ENCODE peak calls at places on chromosome X, in six cellular contexts. One of them, this sample, is unnamed.

GRCh38 chrX:18973527-18974192 is 10.3 kb downstream of the PHKA2 start:
- DNase-seq in amniotic stem cell: no peak
- DNase-seq in renal cortical epithelial cell: peak
- DNase-seq in activated naive CD4-positive, alpha-beta T cell treated with anti-CD3 and anti-CD28 coated beads for 36 hours: no peak
- DNase-seq in stimulated activated CD8-positive, alpha-beta memory T cell treated with anti-CD3 and anti-CD28 coated beads, Interleukin-15, amount 100 ng/mL, for 4 hours: no peak
- DNase-seq in left ventricle myocardium inferior: no peak
- DNase-seq in this sample: peak

GRCh38 chrX:6021316-6022091 is 207.2 kb downstream of the NLGN4X start:
- DNase-seq in amniotic stem cell: no peak
- DNase-seq in renal cortical epithelial cell: peak
- DNase-seq in activated naive CD4-positive, alpha-beta T cell treated with anti-CD3 and anti-CD28 coated beads for 36 hours: peak
- DNase-seq in stimulated activated CD8-positive, alpha-beta memory T cell treated with anti-CD3 and anti-CD28 coated beads, Interleukin-15, amount 100 ng/mL, for 4 hours: no peak
- DNase-seq in left ventricle myocardium inferior: no peak
- DNase-seq in this sample: peak

GRCh38 chrX:53223955-53224859 is 800 bp downstream of the KDM5C start:
- DNase-seq in amniotic stem cell: peak
- DNase-seq in renal cortical epithelial cell: peak
- DNase-seq in activated naive CD4-positive, alpha-beta T cell treated with anti-CD3 and anti-CD28 coated beads for 36 hours: peak
- DNase-seq in stimulated activated CD8-positive, alpha-beta memory T cell treated with anti-CD3 and anti-CD28 coated beads, Interleukin-15, amount 100 ng/mL, for 4 hours: no peak
- DNase-seq in left ventricle myocardium inferior: no peak
- DNase-seq in this sample: peak

GRCh38 chrX:17553451-17553850 is 178.5 kb downstream of the NHS start:
- DNase-seq in amniotic stem cell: no peak
- DNase-seq in renal cortical epithelial cell: peak
- DNase-seq in activated naive CD4-positive, alpha-beta T cell treated with anti-CD3 and anti-CD28 coated beads for 36 hours: no peak
- DNase-seq in stimulated activated CD8-positive, alpha-beta memory T cell treated with anti-CD3 and anti-CD28 coated beads, Interleukin-15, amount 100 ng/mL, for 4 hours: no peak
- DNase-seq in left ventricle myocardium inferior: no peak
- DNase-seq in this sample: peak

GRCh38 chrX:50852524-50852923 is 38.5 kb upstream of the SHROOM4 start:
- DNase-seq in amniotic stem cell: no peak
- DNase-seq in renal cortical epithelial cell: no peak
- DNase-seq in activated naive CD4-positive, alpha-beta T cell treated with anti-CD3 and anti-CD28 coated beads for 36 hours: no peak
- DNase-seq in stimulated activated CD8-positive, alpha-beta memory T cell treated with anti-CD3 and anti-CD28 coated beads, Interleukin-15, amount 100 ng/mL, for 4 hours: no peak
- DNase-seq in left ventricle myocardium inferior: no peak
- DNase-seq in this sample: no peak

GRCh38 chrX:97639526-97639925 is 755.8 kb downstream of the RPA4 start:
- DNase-seq in amniotic stem cell: no peak
- DNase-seq in renal cortical epithelial cell: no peak
- DNase-seq in activated naive CD4-positive, alpha-beta T cell treated with anti-CD3 and anti-CD28 coated beads for 36 hours: peak
- DNase-seq in stimulated activated CD8-positive, alpha-beta memory T cell treated with anti-CD3 and anti-CD28 coated beads, Interleukin-15, amount 100 ng/mL, for 4 hours: no peak
- DNase-seq in left ventricle myocardium inferior: no peak
- DNase-seq in this sample: no peak

GRCh38 chrX:54826598-54826997 is 19.1 kb downstream of the MAGED2 start:
- DNase-seq in amniotic stem cell: no peak
- DNase-seq in renal cortical epithelial cell: no peak
- DNase-seq in activated naive CD4-positive, alpha-beta T cell treated with anti-CD3 and anti-CD28 coated beads for 36 hours: no peak
- DNase-seq in stimulated activated CD8-positive, alpha-beta memory T cell treated with anti-CD3 and anti-CD28 coated beads, Interleukin-15, amount 100 ng/mL, for 4 hours: no peak
- DNase-seq in left ventricle myocardium inferior: no peak
- DNase-seq in this sample: no peak

GRCh38 chrX:132957211-132958085 is 981 bp downstream of the HS6ST2 start:
- DNase-seq in amniotic stem cell: no peak
- DNase-seq in renal cortical epithelial cell: no peak
- DNase-seq in activated naive CD4-positive, alpha-beta T cell treated with anti-CD3 and anti-CD28 coated beads for 36 hours: peak
- DNase-seq in stimulated activated CD8-positive, alpha-beta memory T cell treated with anti-CD3 and anti-CD28 coated beads, Interleukin-15, amount 100 ng/mL, for 4 hours: no peak
- DNase-seq in left ventricle myocardium inferior: no peak
- DNase-seq in this sample: no peak

GRCh38 chrX:133741303-133741702 is 244.1 kb downstream of the GPC3 start:
- DNase-seq in amniotic stem cell: no peak
- DNase-seq in renal cortical epithelial cell: no peak
- DNase-seq in activated naive CD4-positive, alpha-beta T cell treated with anti-CD3 and anti-CD28 coated beads for 36 hours: no peak
- DNase-seq in stimulated activated CD8-positive, alpha-beta memory T cell treated with anti-CD3 and anti-CD28 coated beads, Interleukin-15, amount 100 ng/mL, for 4 hours: no peak
- DNase-seq in left ventricle myocardium inferior: no peak
- DNase-seq in this sample: no peak

GRCh38 chrX:49910344-49910743 is 12.1 kb upstream of the CLCN5 start:
- DNase-seq in amniotic stem cell: no peak
- DNase-seq in renal cortical epithelial cell: no peak
- DNase-seq in activated naive CD4-positive, alpha-beta T cell treated with anti-CD3 and anti-CD28 coated beads for 36 hours: peak
- DNase-seq in stimulated activated CD8-positive, alpha-beta memory T cell treated with anti-CD3 and anti-CD28 coated beads, Interleukin-15, amount 100 ng/mL, for 4 hours: no peak
- DNase-seq in left ventricle myocardium inferior: no peak
- DNase-seq in this sample: no peak

GRCh38 chrX:138908577-138908976 is 197.1 kb upstream of the FGF13 start:
- DNase-seq in amniotic stem cell: no peak
- DNase-seq in renal cortical epithelial cell: peak
- DNase-seq in activated naive CD4-positive, alpha-beta T cell treated with anti-CD3 and anti-CD28 coated beads for 36 hours: no peak
- DNase-seq in stimulated activated CD8-positive, alpha-beta memory T cell treated with anti-CD3 and anti-CD28 coated beads, Interleukin-15, amount 100 ng/mL, for 4 hours: no peak
- DNase-seq in left ventricle myocardium inferior: no peak
- DNase-seq in this sample: no peak

GRCh38 chrX:126238220-126238619 is 72.1 kb upstream of the DCAF12L2 start:
- DNase-seq in amniotic stem cell: no peak
- DNase-seq in renal cortical epithelial cell: no peak
- DNase-seq in activated naive CD4-positive, alpha-beta T cell treated with anti-CD3 and anti-CD28 coated beads for 36 hours: no peak
- DNase-seq in stimulated activated CD8-positive, alpha-beta memory T cell treated with anti-CD3 and anti-CD28 coated beads, Interleukin-15, amount 100 ng/mL, for 4 hours: no peak
- DNase-seq in left ventricle myocardium inferior: no peak
- DNase-seq in this sample: no peak

GRCh38 chrX:130176354-130176776 is 4.6 kb downstream of the RAB33A start:
- DNase-seq in amniotic stem cell: no peak
- DNase-seq in renal cortical epithelial cell: peak
- DNase-seq in activated naive CD4-positive, alpha-beta T cell treated with anti-CD3 and anti-CD28 coated beads for 36 hours: no peak
- DNase-seq in stimulated activated CD8-positive, alpha-beta memory T cell treated with anti-CD3 and anti-CD28 coated beads, Interleukin-15, amount 100 ng/mL, for 4 hours: no peak
- DNase-seq in left ventricle myocardium inferior: no peak
- DNase-seq in this sample: no peak

GRCh38 chrX:29478336-29479069 is 736.9 kb upstream of the MAGEB2 start:
- DNase-seq in amniotic stem cell: no peak
- DNase-seq in renal cortical epithelial cell: peak
- DNase-seq in activated naive CD4-positive, alpha-beta T cell treated with anti-CD3 and anti-CD28 coated beads for 36 hours: peak
- DNase-seq in stimulated activated CD8-positive, alpha-beta memory T cell treated with anti-CD3 and anti-CD28 coated beads, Interleukin-15, amount 100 ng/mL, for 4 hours: no peak
- DNase-seq in left ventricle myocardium inferior: no peak
- DNase-seq in this sample: peak

GRCh38 chrX:65637335-65637734 is 30.1 kb upstream of the MSN start:
- DNase-seq in amniotic stem cell: no peak
- DNase-seq in renal cortical epithelial cell: no peak
- DNase-seq in activated naive CD4-positive, alpha-beta T cell treated with anti-CD3 and anti-CD28 coated beads for 36 hours: no peak
- DNase-seq in stimulated activated CD8-positive, alpha-beta memory T cell treated with anti-CD3 and anti-CD28 coated beads, Interleukin-15, amount 100 ng/mL, for 4 hours: no peak
- DNase-seq in left ventricle myocardium inferior: no peak
- DNase-seq in this sample: no peak

GRCh38 chrX:57251965-57252364 is 34.5 kb upstream of the FAAH2 start:
- DNase-seq in amniotic stem cell: no peak
- DNase-seq in renal cortical epithelial cell: no peak
- DNase-seq in activated naive CD4-positive, alpha-beta T cell treated with anti-CD3 and anti-CD28 coated beads for 36 hours: no peak
- DNase-seq in stimulated activated CD8-positive, alpha-beta memory T cell treated with anti-CD3 and anti-CD28 coated beads, Interleukin-15, amount 100 ng/mL, for 4 hours: no peak
- DNase-seq in left ventricle myocardium inferior: no peak
- DNase-seq in this sample: no peak

GRCh38 chrX:15834827-15835595 is 19.6 kb downstream of the AP1S2 start:
- DNase-seq in amniotic stem cell: no peak
- DNase-seq in renal cortical epithelial cell: peak
- DNase-seq in activated naive CD4-positive, alpha-beta T cell treated with anti-CD3 and anti-CD28 coated beads for 36 hours: no peak
- DNase-seq in stimulated activated CD8-positive, alpha-beta memory T cell treated with anti-CD3 and anti-CD28 coated beads, Interleukin-15, amount 100 ng/mL, for 4 hours: no peak
- DNase-seq in left ventricle myocardium inferior: no peak
- DNase-seq in this sample: no peak

GRCh38 chrX:135112096-135112729 is 8.1 kb downstream of the ETDB start:
- DNase-seq in amniotic stem cell: no peak
- DNase-seq in renal cortical epithelial cell: peak
- DNase-seq in activated naive CD4-positive, alpha-beta T cell treated with anti-CD3 and anti-CD28 coated beads for 36 hours: peak
- DNase-seq in stimulated activated CD8-positive, alpha-beta memory T cell treated with anti-CD3 and anti-CD28 coated beads, Interleukin-15, amount 100 ng/mL, for 4 hours: no peak
- DNase-seq in left ventricle myocardium inferior: no peak
- DNase-seq in this sample: peak

GRCh38 chrX:46643636-46644035 is 70.1 kb downstream of the CHST7 start:
- DNase-seq in amniotic stem cell: no peak
- DNase-seq in renal cortical epithelial cell: no peak
- DNase-seq in activated naive CD4-positive, alpha-beta T cell treated with anti-CD3 and anti-CD28 coated beads for 36 hours: no peak
- DNase-seq in stimulated activated CD8-positive, alpha-beta memory T cell treated with anti-CD3 and anti-CD28 coated beads, Interleukin-15, amount 100 ng/mL, for 4 hours: no peak
- DNase-seq in left ventricle myocardium inferior: no peak
- DNase-seq in this sample: no peak

GRCh38 chrX:150841466-150842197 is 56.8 kb downstream of the CD99L2 start:
- DNase-seq in amniotic stem cell: no peak
- DNase-seq in renal cortical epithelial cell: no peak
- DNase-seq in activated naive CD4-positive, alpha-beta T cell treated with anti-CD3 and anti-CD28 coated beads for 36 hours: no peak
- DNase-seq in stimulated activated CD8-positive, alpha-beta memory T cell treated with anti-CD3 and anti-CD28 coated beads, Interleukin-15, amount 100 ng/mL, for 4 hours: no peak
- DNase-seq in left ventricle myocardium inferior: no peak
- DNase-seq in this sample: peak

GRCh38 chrX:68827848-68828562 is 816 bp upstream of the EFNB1 start:
- DNase-seq in amniotic stem cell: peak
- DNase-seq in renal cortical epithelial cell: peak
- DNase-seq in activated naive CD4-positive, alpha-beta T cell treated with anti-CD3 and anti-CD28 coated beads for 36 hours: peak
- DNase-seq in stimulated activated CD8-positive, alpha-beta memory T cell treated with anti-CD3 and anti-CD28 coated beads, Interleukin-15, amount 100 ng/mL, for 4 hours: peak
- DNase-seq in left ventricle myocardium inferior: peak
- DNase-seq in this sample: peak

GRCh38 chrX:76183289-76184057 is 10.6 kb downstream of the PBDC1 start:
- DNase-seq in amniotic stem cell: peak
- DNase-seq in renal cortical epithelial cell: peak
- DNase-seq in activated naive CD4-positive, alpha-beta T cell treated with anti-CD3 and anti-CD28 coated beads for 36 hours: no peak
- DNase-seq in stimulated activated CD8-positive, alpha-beta memory T cell treated with anti-CD3 and anti-CD28 coated beads, Interleukin-15, amount 100 ng/mL, for 4 hours: no peak
- DNase-seq in left ventricle myocardium inferior: no peak
- DNase-seq in this sample: peak

GRCh38 chrX:7266261-7266660 is 118.3 kb upstream of the PUDP start:
- DNase-seq in amniotic stem cell: no peak
- DNase-seq in renal cortical epithelial cell: no peak
- DNase-seq in activated naive CD4-positive, alpha-beta T cell treated with anti-CD3 and anti-CD28 coated beads for 36 hours: no peak
- DNase-seq in stimulated activated CD8-positive, alpha-beta memory T cell treated with anti-CD3 and anti-CD28 coated beads, Interleukin-15, amount 100 ng/mL, for 4 hours: no peak
- DNase-seq in left ventricle myocardium inferior: no peak
- DNase-seq in this sample: no peak

GRCh38 chrX:118724775-118725174 is 2.6 kb upstream of the IL13RA1 start:
- DNase-seq in amniotic stem cell: no peak
- DNase-seq in renal cortical epithelial cell: no peak
- DNase-seq in activated naive CD4-positive, alpha-beta T cell treated with anti-CD3 and anti-CD28 coated beads for 36 hours: no peak
- DNase-seq in stimulated activated CD8-positive, alpha-beta memory T cell treated with anti-CD3 and anti-CD28 coated beads, Interleukin-15, amount 100 ng/mL, for 4 hours: no peak
- DNase-seq in left ventricle myocardium inferior: no peak
- DNase-seq in this sample: peak

GRCh38 chrX:150365953-150366911 is 3.1 kb downstream of the MAMLD1 start:
- DNase-seq in amniotic stem cell: peak
- DNase-seq in renal cortical epithelial cell: no peak
- DNase-seq in activated naive CD4-positive, alpha-beta T cell treated with anti-CD3 and anti-CD28 coated beads for 36 hours: peak
- DNase-seq in stimulated activated CD8-positive, alpha-beta memory T cell treated with anti-CD3 and anti-CD28 coated beads, Interleukin-15, amount 100 ng/mL, for 4 hours: no peak
- DNase-seq in left ventricle myocardium inferior: peak
- DNase-seq in this sample: peak

GRCh38 chrX:108245462-108245861 is 153.9 kb downstream of the ATG4A start:
- DNase-seq in amniotic stem cell: no peak
- DNase-seq in renal cortical epithelial cell: no peak
- DNase-seq in activated naive CD4-positive, alpha-beta T cell treated with anti-CD3 and anti-CD28 coated beads for 36 hours: no peak
- DNase-seq in stimulated activated CD8-positive, alpha-beta memory T cell treated with anti-CD3 and anti-CD28 coated beads, Interleukin-15, amount 100 ng/mL, for 4 hours: no peak
- DNase-seq in left ventricle myocardium inferior: no peak
- DNase-seq in this sample: no peak

GRCh38 chrX:96098471-96098870 is 586.2 kb upstream of the DIAPH2 start:
- DNase-seq in amniotic stem cell: no peak
- DNase-seq in renal cortical epithelial cell: no peak
- DNase-seq in activated naive CD4-positive, alpha-beta T cell treated with anti-CD3 and anti-CD28 coated beads for 36 hours: no peak
- DNase-seq in stimulated activated CD8-positive, alpha-beta memory T cell treated with anti-CD3 and anti-CD28 coated beads, Interleukin-15, amount 100 ng/mL, for 4 hours: no peak
- DNase-seq in left ventricle myocardium inferior: no peak
- DNase-seq in this sample: no peak

GRCh38 chrX:34598360-34598759 is 58.7 kb downstream of the TMEM47 start:
- DNase-seq in amniotic stem cell: no peak
- DNase-seq in renal cortical epithelial cell: no peak
- DNase-seq in activated naive CD4-positive, alpha-beta T cell treated with anti-CD3 and anti-CD28 coated beads for 36 hours: no peak
- DNase-seq in stimulated activated CD8-positive, alpha-beta memory T cell treated with anti-CD3 and anti-CD28 coated beads, Interleukin-15, amount 100 ng/mL, for 4 hours: no peak
- DNase-seq in left ventricle myocardium inferior: no peak
- DNase-seq in this sample: no peak

GRCh38 chrX:137915466-137915865 is 349.5 kb downstream of the ZIC3 start:
- DNase-seq in amniotic stem cell: no peak
- DNase-seq in renal cortical epithelial cell: no peak
- DNase-seq in activated naive CD4-positive, alpha-beta T cell treated with anti-CD3 and anti-CD28 coated beads for 36 hours: no peak
- DNase-seq in stimulated activated CD8-positive, alpha-beta memory T cell treated with anti-CD3 and anti-CD28 coated beads, Interleukin-15, amount 100 ng/mL, for 4 hours: no peak
- DNase-seq in left ventricle myocardium inferior: no peak
- DNase-seq in this sample: no peak

GRCh38 chrX:69102805-69103204 is 62.4 kb downstream of the PJA1 start:
- DNase-seq in amniotic stem cell: no peak
- DNase-seq in renal cortical epithelial cell: no peak
- DNase-seq in activated naive CD4-positive, alpha-beta T cell treated with anti-CD3 and anti-CD28 coated beads for 36 hours: no peak
- DNase-seq in stimulated activated CD8-positive, alpha-beta memory T cell treated with anti-CD3 and anti-CD28 coated beads, Interleukin-15, amount 100 ng/mL, for 4 hours: no peak
- DNase-seq in left ventricle myocardium inferior: no peak
- DNase-seq in this sample: no peak

GRCh38 chrX:20968996-20969395 is 405.2 kb upstream of the CNKSR2 start:
- DNase-seq in amniotic stem cell: no peak
- DNase-seq in renal cortical epithelial cell: peak
- DNase-seq in activated naive CD4-positive, alpha-beta T cell treated with anti-CD3 and anti-CD28 coated beads for 36 hours: no peak
- DNase-seq in stimulated activated CD8-positive, alpha-beta memory T cell treated with anti-CD3 and anti-CD28 coated beads, Interleukin-15, amount 100 ng/mL, for 4 hours: no peak
- DNase-seq in left ventricle myocardium inferior: no peak
- DNase-seq in this sample: peak

GRCh38 chrX:69314436-69315348 is 149.4 kb upstream of the PJA1 start:
- DNase-seq in amniotic stem cell: no peak
- DNase-seq in renal cortical epithelial cell: no peak
- DNase-seq in activated naive CD4-positive, alpha-beta T cell treated with anti-CD3 and anti-CD28 coated beads for 36 hours: no peak
- DNase-seq in stimulated activated CD8-positive, alpha-beta memory T cell treated with anti-CD3 and anti-CD28 coated beads, Interleukin-15, amount 100 ng/mL, for 4 hours: no peak
- DNase-seq in left ventricle myocardium inferior: no peak
- DNase-seq in this sample: no peak

GRCh38 chrX:132480581-132481203 is 8.1 kb downstream of the MBNL3 start:
- DNase-seq in amniotic stem cell: no peak
- DNase-seq in renal cortical epithelial cell: peak
- DNase-seq in activated naive CD4-positive, alpha-beta T cell treated with anti-CD3 and anti-CD28 coated beads for 36 hours: peak
- DNase-seq in stimulated activated CD8-positive, alpha-beta memory T cell treated with anti-CD3 and anti-CD28 coated beads, Interleukin-15, amount 100 ng/mL, for 4 hours: no peak
- DNase-seq in left ventricle myocardium inferior: no peak
- DNase-seq in this sample: peak

GRCh38 chrX:39854772-39855747 is 242.7 kb downstream of the BCOR start:
- DNase-seq in amniotic stem cell: no peak
- DNase-seq in renal cortical epithelial cell: no peak
- DNase-seq in activated naive CD4-positive, alpha-beta T cell treated with anti-CD3 and anti-CD28 coated beads for 36 hours: peak
- DNase-seq in stimulated activated CD8-positive, alpha-beta memory T cell treated with anti-CD3 and anti-CD28 coated beads, Interleukin-15, amount 100 ng/mL, for 4 hours: peak
- DNase-seq in left ventricle myocardium inferior: no peak
- DNase-seq in this sample: no peak

GRCh38 chrX:40199704-40200103 is 101.9 kb upstream of the BCOR start:
- DNase-seq in amniotic stem cell: no peak
- DNase-seq in renal cortical epithelial cell: no peak
- DNase-seq in activated naive CD4-positive, alpha-beta T cell treated with anti-CD3 and anti-CD28 coated beads for 36 hours: no peak
- DNase-seq in stimulated activated CD8-positive, alpha-beta memory T cell treated with anti-CD3 and anti-CD28 coated beads, Interleukin-15, amount 100 ng/mL, for 4 hours: no peak
- DNase-seq in left ventricle myocardium inferior: no peak
- DNase-seq in this sample: peak

GRCh38 chrX:150688911-150689451 is 4.2 kb upstream of the MTMR1 start:
- DNase-seq in amniotic stem cell: peak
- DNase-seq in renal cortical epithelial cell: peak
- DNase-seq in activated naive CD4-positive, alpha-beta T cell treated with anti-CD3 and anti-CD28 coated beads for 36 hours: no peak
- DNase-seq in stimulated activated CD8-positive, alpha-beta memory T cell treated with anti-CD3 and anti-CD28 coated beads, Interleukin-15, amount 100 ng/mL, for 4 hours: no peak
- DNase-seq in left ventricle myocardium inferior: no peak
- DNase-seq in this sample: peak

GRCh38 chrX:9873360-9873759 is 87.1 kb downstream of the SHROOM2 start:
- DNase-seq in amniotic stem cell: no peak
- DNase-seq in renal cortical epithelial cell: no peak
- DNase-seq in activated naive CD4-positive, alpha-beta T cell treated with anti-CD3 and anti-CD28 coated beads for 36 hours: no peak
- DNase-seq in stimulated activated CD8-positive, alpha-beta memory T cell treated with anti-CD3 and anti-CD28 coated beads, Interleukin-15, amount 100 ng/mL, for 4 hours: no peak
- DNase-seq in left ventricle myocardium inferior: no peak
- DNase-seq in this sample: no peak

GRCh38 chrX:150155396-150156048 is 207.6 kb upstream of the MAMLD1 start:
- DNase-seq in amniotic stem cell: peak
- DNase-seq in renal cortical epithelial cell: peak
- DNase-seq in activated naive CD4-positive, alpha-beta T cell treated with anti-CD3 and anti-CD28 coated beads for 36 hours: no peak
- DNase-seq in stimulated activated CD8-positive, alpha-beta memory T cell treated with anti-CD3 and anti-CD28 coated beads, Interleukin-15, amount 100 ng/mL, for 4 hours: no peak
- DNase-seq in left ventricle myocardium inferior: peak
- DNase-seq in this sample: peak

GRCh38 chrX:45524296-45524695 is 323.6 kb upstream of the DIPK2B start:
- DNase-seq in amniotic stem cell: no peak
- DNase-seq in renal cortical epithelial cell: no peak
- DNase-seq in activated naive CD4-positive, alpha-beta T cell treated with anti-CD3 and anti-CD28 coated beads for 36 hours: no peak
- DNase-seq in stimulated activated CD8-positive, alpha-beta memory T cell treated with anti-CD3 and anti-CD28 coated beads, Interleukin-15, amount 100 ng/mL, for 4 hours: no peak
- DNase-seq in left ventricle myocardium inferior: no peak
- DNase-seq in this sample: peak

GRCh38 chrX:50579955-50580354 is 109.3 kb upstream of the DGKK start:
- DNase-seq in amniotic stem cell: peak
- DNase-seq in renal cortical epithelial cell: peak
- DNase-seq in activated naive CD4-positive, alpha-beta T cell treated with anti-CD3 and anti-CD28 coated beads for 36 hours: peak
- DNase-seq in stimulated activated CD8-positive, alpha-beta memory T cell treated with anti-CD3 and anti-CD28 coated beads, Interleukin-15, amount 100 ng/mL, for 4 hours: no peak
- DNase-seq in left ventricle myocardium inferior: no peak
- DNase-seq in this sample: peak

This sample was measured in RPMI7951.